ENCODE peak calls at places on chromosomes 5 and 9, in ten cellular contexts. J is brain microvascular endothelial cell; U is heart left ventricle; F is dorsolateral prefrontal cortex; K is type B pancreatic cell; R is nephron progenitor cell; P is prostate gland; D is GM12865; B is progenitor cell of endocrine pancreas; Z is CD8-positive, alpha-beta T cell. M is an unnamed sample.
A peak's percentile ranks its signal among the peaks of the same experiment; 100 is the strongest.

GRCh38 chr5:51860532-51861018 is 477.3 kb downstream of the ISL1 start:
- DNase-seq in F (no peak), K (no peak), D (no peak), U (no peak), P (no peak), R (no peak), J (no peak), B (no peak), Z (no peak), M (no peak)

GRCh38 chr5:114565871-114566270 is 204.0 kb downstream of the KCNN2 start:
- DNase-seq in B (no peak), D (no peak), F (no peak), J (no peak), P (peak; percentile 67), Z (no peak), U (no peak), R (no peak), K (no peak), M (no peak)

GRCh38 chr5:84603557-84604185 is 219.0 kb upstream of the EDIL3 start:
- DNase-seq in K (no peak), Z (no peak), B (no peak), F (peak; percentile 45), R (no peak), P (no peak), J (peak; percentile 79), D (no peak), U (peak; percentile 43), M (no peak)

GRCh38 chr5:54517174-54517511 is 416 bp upstream of the SNX18 start:
- DNase-seq in J (no peak), R (no peak), U (no peak), B (no peak), F (no peak), Z (no peak), P (peak; percentile 8), K (no peak), D (no peak), M (no peak)

GRCh38 chr5:167801999-167802398 is 489.4 kb upstream of the WWC1 start:
- DNase-seq in P (no peak), J (no peak), Z (no peak), U (no peak), K (no peak), R (no peak), F (no peak), D (no peak), B (no peak), M (no peak)

GRCh38 chr5:33479321-33479720 is 38.6 kb downstream of the TARS1 start:
- DNase-seq in D (no peak), J (peak; percentile 69), K (no peak), F (no peak), U (no peak), Z (no peak), R (peak; percentile 20), B (no peak), P (no peak), M (no peak)

GRCh38 chr9:137685886-137686420 is 67.1 kb downstream of the EHMT1 start:
- DNase-seq in Z (no peak), D (no peak), U (no peak), P (no peak), F (no peak), B (no peak), J (no peak), K (no peak), R (no peak), M (no peak)

GRCh38 chr5:30605693-30606268 is 587.7 kb upstream of the CDH6 start:
- DNase-seq in U (no peak), Z (no peak), P (peak; percentile 14), B (no peak), K (no peak), D (no peak), J (no peak), F (no peak), R (no peak), M (no peak)

GRCh38 chr9:136287960-136288753 is 15.7 kb downstream of the CCDC187 start:
- DNase-seq in Z (no peak), J (no peak), P (no peak), D (no peak), B (no peak), U (no peak), R (no peak), K (no peak), F (no peak), M (no peak)

DNA sequence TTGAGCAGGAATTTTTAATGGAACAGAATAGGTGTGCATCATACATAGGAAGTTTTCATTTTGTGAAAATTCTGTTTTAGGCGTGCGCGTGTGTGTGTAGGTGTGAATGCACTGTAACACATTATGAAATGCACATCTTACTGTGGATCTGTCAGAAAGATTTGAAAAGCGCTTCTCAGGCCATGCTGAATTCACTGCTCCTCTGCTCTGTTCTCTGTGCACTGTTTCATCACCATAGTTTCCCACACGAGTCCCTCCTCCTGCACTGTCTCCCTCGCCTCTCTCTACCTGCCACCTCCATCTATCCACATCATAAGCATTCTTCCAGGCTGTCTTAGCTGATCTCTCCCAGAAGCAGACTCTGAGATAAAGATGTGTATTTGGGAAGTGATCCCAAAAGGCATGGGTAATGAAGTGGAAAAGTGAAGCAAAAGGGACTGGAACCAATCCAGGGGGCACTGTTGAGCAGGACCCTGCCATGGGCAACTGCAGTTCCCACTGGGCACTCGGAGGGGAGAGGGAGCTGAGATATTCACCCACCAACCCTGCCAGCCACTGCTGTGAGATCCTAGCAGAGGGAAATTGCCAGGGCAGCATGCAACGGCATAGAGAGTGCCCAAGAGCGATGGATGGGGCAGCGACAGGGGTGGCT is 65.9 kb downstream of the GABBR2 start:
- DNase-seq in R (no peak), F (no peak), P (no peak), B (no peak), K (no peak), D (no peak), J (no peak), U (no peak), Z (no peak), M (no peak)
- TF ChIP-seq CTCF in R (no peak), F (no peak), P (no peak), B (no peak), K (no peak), D (no peak), J (peak; percentile 24), U (no peak), Z (no peak), M (no peak)

GRCh38 chr5:126846344-126846743 is 69.4 kb downstream of the LMNB1 start:
- DNase-seq in D (no peak), B (no peak), U (no peak), K (no peak), J (no peak), Z (no peak), P (no peak), R (no peak), F (no peak), M (no peak)
- TF ChIP-seq CTCF in D (no peak), B (no peak), U (no peak), K (peak; percentile 25), J (peak; percentile 26), Z (no peak), P (no peak), R (no peak), F (no peak), M (no peak)

DNA sequence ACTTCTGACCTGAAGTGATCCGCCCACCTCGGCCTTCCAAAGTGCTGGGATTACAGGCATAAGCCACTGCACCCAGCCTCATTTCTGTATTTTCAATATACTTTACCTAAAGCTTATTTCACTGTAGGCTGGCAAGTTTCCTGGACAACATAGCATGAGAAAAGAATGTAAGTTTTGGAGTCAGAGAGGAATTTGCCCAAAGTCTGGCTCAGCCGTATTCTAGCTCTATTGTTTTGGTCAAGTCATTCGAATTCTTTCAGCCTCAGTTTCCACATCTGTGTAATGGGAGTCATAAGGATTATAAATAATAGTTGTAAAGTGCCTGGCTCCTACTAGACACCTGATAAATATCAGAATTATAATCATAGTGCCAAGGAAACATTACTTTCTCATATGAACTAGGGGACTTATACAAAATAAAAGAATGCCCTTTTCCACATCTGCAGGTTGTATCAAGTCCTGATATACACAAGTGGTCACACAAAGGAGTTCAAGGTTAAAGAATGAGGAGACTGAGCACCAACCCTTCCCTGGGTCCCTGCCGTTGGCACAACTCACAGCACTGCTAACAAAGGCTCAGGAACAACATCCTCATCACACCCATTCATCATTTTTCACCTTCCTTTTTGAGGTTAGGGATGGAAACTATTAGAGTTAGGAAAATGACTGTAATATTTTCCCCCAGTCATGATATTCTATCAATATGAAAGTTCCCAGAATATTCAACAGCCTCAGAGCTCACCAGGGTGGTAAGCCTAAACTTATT is 34.7 kb upstream of the RAI14 start:
- DNase-seq in P (no peak), K (no peak), U (no peak), J (no peak), Z (no peak), F (no peak), B (no peak), D (no peak), R (no peak), M (no peak)
- TF ChIP-seq CTCF in P (no peak), K (no peak), U (no peak), J (no peak), Z (no peak), F (no peak), B (no peak), D (no peak), R (no peak), M (no peak)

GRCh38 chr5:149452007-149452664 is 73.0 kb upstream of the IL17B start:
- DNase-seq in R (peak; percentile 27), B (peak; percentile 18), P (no peak), D (no peak), U (peak; percentile 69), Z (no peak), J (peak; percentile 64), K (no peak), F (no peak), M (no peak)
- TF ChIP-seq CTCF in R (no peak), B (no peak), P (no peak), D (no peak), U (no peak), Z (no peak), J (peak; percentile 24), K (peak; percentile 17), F (no peak), M (no peak)

DNA sequence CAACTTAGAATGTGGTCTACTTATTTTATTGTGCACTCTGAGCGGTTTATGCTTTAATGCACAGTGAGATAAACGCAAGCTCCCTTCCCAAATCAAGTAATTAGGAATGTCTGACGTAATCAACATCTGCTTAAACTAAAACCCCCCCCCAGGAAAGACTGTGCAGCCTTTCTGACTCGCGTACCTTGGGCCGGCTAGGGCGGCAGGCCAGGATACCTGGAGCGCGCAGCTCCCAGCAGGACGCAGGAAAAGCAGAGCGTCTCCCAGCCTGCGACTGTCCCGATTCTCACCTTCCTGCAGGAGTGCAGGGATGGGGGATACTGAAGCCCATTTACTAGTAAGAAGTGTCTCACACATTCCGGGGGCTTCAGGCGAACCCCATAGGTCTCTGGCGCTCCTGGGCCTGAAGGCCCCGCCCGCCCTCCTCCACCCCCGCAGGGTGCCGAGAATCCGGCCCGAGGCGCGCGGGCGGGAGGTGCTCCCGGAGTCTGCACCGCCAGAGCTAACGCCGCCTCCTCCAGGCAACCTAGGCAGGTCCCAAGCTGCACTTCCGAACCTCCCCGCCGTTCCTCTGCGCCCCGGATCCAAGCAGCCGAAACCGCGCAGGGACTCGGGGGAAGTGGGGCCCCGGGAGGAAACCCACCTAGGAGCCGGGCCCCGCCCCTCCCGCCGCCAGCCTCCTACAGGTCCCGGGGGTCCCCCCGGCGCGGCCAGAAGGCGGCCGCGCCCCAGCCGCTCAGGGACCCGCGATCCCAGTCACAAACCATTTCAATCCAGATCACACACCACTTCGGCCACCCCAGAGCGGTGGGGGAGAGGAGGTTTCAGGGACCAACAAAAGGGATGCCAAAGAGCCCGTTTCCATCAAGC is 1.4 kb downstream of the ROR2 start:
- DNase-seq in Z (no peak), B (peak; percentile 70), D (no peak), U (peak; percentile 31), F (no peak), J (peak; percentile 20), R (peak; percentile 76), P (peak; percentile 81), K (peak; percentile 82), M (no peak)
- TF ChIP-seq CTCF in Z (no peak), B (peak; percentile 52), D (no peak), U (no peak), F (no peak), J (peak; percentile 26), R (peak; percentile 20), P (peak; percentile 3), K (peak; percentile 71), M (no peak)

M was measured in natural killer cell.